ENCODE peak calls at places on chromosomes 13 and 19, in ten cellular contexts. C, M, Y, N, T, A, D, H, J and O are unnamed samples.

GRCh38 chr13:99367663-99368448 is 60.7 kb upstream of the GPR183 start:
- DNase-seq in C (no peak), M (no peak), Y (no peak), N (no peak), T (no peak), A (no peak), D (no peak), H (no peak), J (no peak), O (no peak)

GRCh38 chr19:33508941-33509614 is 12.5 kb downstream of the PEPD start:
- DNase-seq in C (peak), M (peak), Y (no peak), N (no peak), T (no peak), A (no peak), D (no peak), H (no peak), J (peak), O (no peak)

GRCh38 chr13:39455534-39456175 is 147.3 kb downstream of the LHFPL6 start:
- DNase-seq in C (no peak), M (no peak), Y (no peak), N (no peak), T (no peak), A (no peak), D (peak), H (no peak), J (peak), O (no peak)

GRCh38 chr19:28039677-28040381 is 1173.1 kb downstream of the UQCRFS1 start:
- DNase-seq in C (no peak), M (no peak), Y (peak), N (no peak), T (no peak), A (no peak), D (no peak), H (no peak), J (no peak), O (no peak)

GRCh38 chr13:77545626-77546412 is 10.3 kb downstream of the SCEL start:
- DNase-seq in C (no peak), M (no peak), Y (no peak), N (no peak), T (no peak), A (no peak), D (no peak), H (no peak), J (no peak), O (peak)

GRCh38 chr19:57934820-57935665 is at the start of gene ZNF418:
- DNase-seq in C (peak), M (peak), Y (peak), N (peak), T (peak), A (no peak), D (peak), H (no peak), J (peak), O (peak)

GRCh38 chr19:46551175-46551574 is 50.0 kb upstream of the CALM3 start:
- DNase-seq in C (no peak), M (no peak), Y (no peak), N (no peak), T (no peak), A (no peak), D (no peak), H (no peak), J (no peak), O (no peak)

GRCh38 chr19:6250024-6250605 is 29.7 kb downstream of the MLLT1 start:
- DNase-seq in C (peak), M (no peak), Y (peak), N (no peak), T (no peak), A (no peak), D (no peak), H (no peak), J (peak), O (no peak)

GRCh38 chr13:37492741-37493514 is 105.6 kb downstream of the POSTN start:
- DNase-seq in C (peak), M (no peak), Y (peak), N (peak), T (no peak), A (no peak), D (peak), H (peak), J (peak), O (no peak)

GRCh38 chr19:35856001-35856400 is 710 bp upstream of the KIRREL2 start:
- DNase-seq in C (no peak), M (no peak), Y (no peak), N (no peak), T (no peak), A (no peak), D (peak), H (no peak), J (no peak), O (no peak)

GRCh38 chr19:49557641-49558325 is 22.6 kb downstream of the NOSIP start:
- DNase-seq in C (no peak), M (no peak), Y (no peak), N (no peak), T (no peak), A (no peak), D (no peak), H (no peak), J (no peak), O (no peak)

GRCh38 chr19:2477141-2477710 is 1.3 kb downstream of the GADD45B start:
- DNase-seq in C (no peak), M (peak), Y (peak), N (no peak), T (no peak), A (no peak), D (no peak), H (no peak), J (peak), O (no peak)

GRCh38 chr19:6740589-6741348 is 1.3 kb downstream of the TRIP10 start:
- DNase-seq in C (peak), M (no peak), Y (peak), N (no peak), T (no peak), A (no peak), D (peak), H (no peak), J (peak), O (no peak)

GRCh38 chr19:10769533-10770491 is 51.9 kb downstream of the DNM2 start:
- DNase-seq in C (peak), M (peak), Y (peak), N (no peak), T (peak), A (no peak), D (no peak), H (no peak), J (peak), O (no peak)

GRCh38 chr13:102911336-102911735 is 65.5 kb downstream of the ERCC5 start:
- DNase-seq in C (no peak), M (no peak), Y (no peak), N (no peak), T (no peak), A (no peak), D (no peak), H (no peak), J (no peak), O (no peak)

GRCh38 chr19:19160489-19161035 is 9.5 kb downstream of the MEF2B start:
- DNase-seq in C (no peak), M (no peak), Y (no peak), N (no peak), T (no peak), A (no peak), D (peak), H (no peak), J (no peak), O (no peak)

GRCh38 chr19:49820125-49820524 is 2.0 kb downstream of the MED25 start:
- DNase-seq in C (no peak), M (no peak), Y (no peak), N (no peak), T (no peak), A (peak), D (no peak), H (no peak), J (peak), O (peak)

GRCh38 chr13:48775804-48776203 is 122.1 kb downstream of the CYSLTR2 start:
- DNase-seq in C (peak), M (no peak), Y (peak), N (peak), T (no peak), A (no peak), D (no peak), H (peak), J (peak), O (no peak)

GRCh38 chr19:45607071-45608029 is 5.3 kb upstream of the GPR4 start:
- DNase-seq in C (peak), M (peak), Y (peak), N (no peak), T (peak), A (peak), D (peak), H (peak), J (peak), O (no peak)

GRCh38 chr19:35977446-35978222 is 17.4 kb upstream of the SDHAF1 start:
- DNase-seq in C (no peak), M (no peak), Y (peak), N (no peak), T (no peak), A (no peak), D (peak), H (no peak), J (no peak), O (peak)

GRCh38 chr19:33438987-33439781 is 65.7 kb downstream of the CEBPG start:
- DNase-seq in C (no peak), M (no peak), Y (no peak), N (no peak), T (no peak), A (no peak), D (no peak), H (no peak), J (no peak), O (no peak)